ENCODE peak calls at places on chromosomes 11 and 22, in seven cellular contexts. One of them, this sample, is unnamed.
A peak's percentile ranks its signal among the peaks of the same experiment; 100 is the strongest.

GRCh38 chr11:126519653-126520573 is 164.4 kb downstream of the ST3GAL4 start:
- DNase-seq in tibial artery: no peak
- DNase-seq in neural crest cell: no peak
- DNase-seq in Calu3: no peak
- DNase-seq in AG04450: no peak
- DNase-seq in hepatocyte: no peak
- DNase-seq in heart left ventricle: no peak
- DNase-seq in this sample: no peak

GRCh38 chr11:133896028-133896427 is 50.7 kb upstream of the SPATA19 start:
- DNase-seq in tibial artery: peak; percentile 32
- DNase-seq in neural crest cell: no peak
- DNase-seq in Calu3: no peak
- DNase-seq in AG04450: no peak
- DNase-seq in hepatocyte: no peak
- DNase-seq in heart left ventricle: no peak
- DNase-seq in this sample: no peak

GRCh38 chr11:130278745-130279144 is 36.0 kb downstream of the ZBTB44 start:
- DNase-seq in tibial artery: no peak
- DNase-seq in neural crest cell: no peak
- DNase-seq in Calu3: no peak
- DNase-seq in AG04450: no peak
- DNase-seq in hepatocyte: no peak
- DNase-seq in heart left ventricle: no peak
- DNase-seq in this sample: no peak

GRCh38 chr11:46535688-46536087 is 58.1 kb downstream of the AMBRA1 start:
- DNase-seq in tibial artery: no peak
- DNase-seq in neural crest cell: no peak
- DNase-seq in Calu3: no peak
- DNase-seq in AG04450: no peak
- DNase-seq in hepatocyte: no peak
- DNase-seq in heart left ventricle: no peak
- DNase-seq in this sample: no peak

GRCh38 chr11:33912405-33913361 is 20.8 kb upstream of the LMO2 start:
- DNase-seq in tibial artery: no peak
- DNase-seq in neural crest cell: no peak
- DNase-seq in Calu3: no peak
- DNase-seq in AG04450: peak; percentile 59
- DNase-seq in hepatocyte: peak; percentile 55
- DNase-seq in heart left ventricle: peak; percentile 51
- DNase-seq in this sample: no peak

GRCh38 chr11:66417000-66417399 is 3.8 kb upstream of the NPAS4 start:
- DNase-seq in tibial artery: no peak
- DNase-seq in neural crest cell: no peak
- DNase-seq in Calu3: no peak
- DNase-seq in AG04450: no peak
- DNase-seq in hepatocyte: no peak
- DNase-seq in heart left ventricle: no peak
- DNase-seq in this sample: no peak

GRCh38 chr22:44026630-44027511 is 2.8 kb downstream of the PARVB start:
- DNase-seq in tibial artery: peak; percentile 86
- DNase-seq in neural crest cell: no peak
- DNase-seq in Calu3: no peak
- DNase-seq in AG04450: no peak
- DNase-seq in hepatocyte: no peak
- DNase-seq in heart left ventricle: peak; percentile 88
- DNase-seq in this sample: no peak

GRCh38 chr11:67484847-67485311 is 2.1 kb downstream of the AIP start:
- DNase-seq in tibial artery: peak; percentile 62
- DNase-seq in neural crest cell: no peak
- DNase-seq in Calu3: no peak
- DNase-seq in AG04450: no peak
- DNase-seq in hepatocyte: no peak
- DNase-seq in heart left ventricle: no peak
- DNase-seq in this sample: no peak

GRCh38 chr11:119522609-119523008 is 99.6 kb upstream of the THY1 start:
- DNase-seq in tibial artery: no peak
- DNase-seq in neural crest cell: no peak
- DNase-seq in Calu3: no peak
- DNase-seq in AG04450: no peak
- DNase-seq in hepatocyte: no peak
- DNase-seq in heart left ventricle: no peak
- DNase-seq in this sample: no peak
- TF ChIP-seq CTCF in tibial artery: no peak
- TF ChIP-seq CTCF in neural crest cell: no peak
- TF ChIP-seq CTCF in Calu3: no peak
- TF ChIP-seq CTCF in AG04450: no peak
- TF ChIP-seq CTCF in hepatocyte: no peak
- TF ChIP-seq CTCF in heart left ventricle: no peak
- TF ChIP-seq CTCF in this sample: no peak

GRCh38 chr22:42692239-42693054 is 28.2 kb downstream of the A4GALT start:
- DNase-seq in tibial artery: peak; percentile 62
- DNase-seq in neural crest cell: no peak
- DNase-seq in Calu3: no peak
- DNase-seq in AG04450: no peak
- DNase-seq in hepatocyte: no peak
- DNase-seq in heart left ventricle: no peak
- DNase-seq in this sample: no peak
- TF ChIP-seq CTCF in tibial artery: no peak
- TF ChIP-seq CTCF in neural crest cell: no peak
- TF ChIP-seq CTCF in Calu3: no peak
- TF ChIP-seq CTCF in AG04450: no peak
- TF ChIP-seq CTCF in hepatocyte: no peak
- TF ChIP-seq CTCF in heart left ventricle: no peak
- TF ChIP-seq CTCF in this sample: no peak

GRCh38 chr11:2395211-2395730 is 5.3 kb upstream of the TSSC4 start:
- DNase-seq in tibial artery: no peak
- DNase-seq in neural crest cell: no peak
- DNase-seq in Calu3: no peak
- DNase-seq in AG04450: no peak
- DNase-seq in hepatocyte: no peak
- DNase-seq in heart left ventricle: no peak
- DNase-seq in this sample: no peak
- TF ChIP-seq CTCF in tibial artery: no peak
- TF ChIP-seq CTCF in neural crest cell: no peak
- TF ChIP-seq CTCF in Calu3: no peak
- TF ChIP-seq CTCF in AG04450: no peak
- TF ChIP-seq CTCF in hepatocyte: no peak
- TF ChIP-seq CTCF in heart left ventricle: no peak
- TF ChIP-seq CTCF in this sample: no peak

GRCh38 chr11:39724404-39724803 is 1735.0 kb downstream of the LRRC4C start:
- DNase-seq in tibial artery: no peak
- DNase-seq in neural crest cell: no peak
- DNase-seq in Calu3: no peak
- DNase-seq in AG04450: no peak
- DNase-seq in hepatocyte: no peak
- DNase-seq in heart left ventricle: no peak
- DNase-seq in this sample: no peak
- TF ChIP-seq CTCF in tibial artery: no peak
- TF ChIP-seq CTCF in neural crest cell: peak; percentile 44
- TF ChIP-seq CTCF in Calu3: no peak
- TF ChIP-seq CTCF in AG04450: no peak
- TF ChIP-seq CTCF in hepatocyte: no peak
- TF ChIP-seq CTCF in heart left ventricle: no peak
- TF ChIP-seq CTCF in this sample: no peak

GRCh38 chr11:103696130-103696529 is 340.3 kb upstream of the DDI1 start:
- DNase-seq in tibial artery: no peak
- DNase-seq in neural crest cell: no peak
- DNase-seq in Calu3: no peak
- DNase-seq in AG04450: no peak
- DNase-seq in hepatocyte: no peak
- DNase-seq in heart left ventricle: no peak
- DNase-seq in this sample: no peak

GRCh38 chr11:103700605-103701004 is 335.8 kb upstream of the DDI1 start:
- DNase-seq in tibial artery: no peak
- DNase-seq in neural crest cell: no peak
- DNase-seq in Calu3: no peak
- DNase-seq in AG04450: peak; percentile 13
- DNase-seq in hepatocyte: peak; percentile 7
- DNase-seq in heart left ventricle: no peak
- DNase-seq in this sample: no peak

GRCh38 chr11:103699656-103700055 is 336.8 kb upstream of the DDI1 start:
- DNase-seq in tibial artery: no peak
- DNase-seq in neural crest cell: no peak
- DNase-seq in Calu3: no peak
- DNase-seq in AG04450: no peak
- DNase-seq in hepatocyte: no peak
- DNase-seq in heart left ventricle: no peak
- DNase-seq in this sample: no peak

GRCh38 chr11:103703437-103703836 is 333.0 kb upstream of the DDI1 start:
- DNase-seq in tibial artery: no peak
- DNase-seq in neural crest cell: no peak
- DNase-seq in Calu3: peak; percentile 10
- DNase-seq in AG04450: no peak
- DNase-seq in hepatocyte: no peak
- DNase-seq in heart left ventricle: no peak
- DNase-seq in this sample: no peak

DNA sequence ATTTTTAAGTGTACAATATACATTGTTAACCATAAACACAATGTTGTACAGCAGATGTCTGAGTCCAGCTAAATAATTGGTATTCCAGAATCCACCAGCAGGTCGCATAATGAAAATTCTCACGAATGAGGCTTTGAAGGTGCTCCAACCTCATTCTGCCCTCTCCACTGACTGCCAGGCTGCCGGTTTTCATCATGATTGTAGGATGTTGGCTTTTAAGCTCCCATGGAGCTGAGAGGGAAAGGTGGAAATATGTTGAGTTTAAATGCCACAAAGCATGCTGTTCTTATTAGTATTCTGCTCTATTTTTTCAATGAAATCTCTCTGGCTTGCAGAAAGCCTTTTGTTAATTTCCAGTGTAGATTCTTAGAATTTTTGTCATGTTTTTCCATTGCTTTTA is 337.2 kb upstream of the DDI1 start:
- DNase-seq in tibial artery: no peak
- DNase-seq in neural crest cell: no peak
- DNase-seq in Calu3: no peak
- DNase-seq in AG04450: no peak
- DNase-seq in hepatocyte: no peak
- DNase-seq in heart left ventricle: no peak
- DNase-seq in this sample: no peak
- TF ChIP-seq CTCF in tibial artery: no peak
- TF ChIP-seq CTCF in neural crest cell: peak; percentile 29
- TF ChIP-seq CTCF in Calu3: no peak
- TF ChIP-seq CTCF in AG04450: peak; percentile 20
- TF ChIP-seq CTCF in hepatocyte: no peak
- TF ChIP-seq CTCF in heart left ventricle: no peak
- TF ChIP-seq CTCF in this sample: peak; percentile 13

DNA sequence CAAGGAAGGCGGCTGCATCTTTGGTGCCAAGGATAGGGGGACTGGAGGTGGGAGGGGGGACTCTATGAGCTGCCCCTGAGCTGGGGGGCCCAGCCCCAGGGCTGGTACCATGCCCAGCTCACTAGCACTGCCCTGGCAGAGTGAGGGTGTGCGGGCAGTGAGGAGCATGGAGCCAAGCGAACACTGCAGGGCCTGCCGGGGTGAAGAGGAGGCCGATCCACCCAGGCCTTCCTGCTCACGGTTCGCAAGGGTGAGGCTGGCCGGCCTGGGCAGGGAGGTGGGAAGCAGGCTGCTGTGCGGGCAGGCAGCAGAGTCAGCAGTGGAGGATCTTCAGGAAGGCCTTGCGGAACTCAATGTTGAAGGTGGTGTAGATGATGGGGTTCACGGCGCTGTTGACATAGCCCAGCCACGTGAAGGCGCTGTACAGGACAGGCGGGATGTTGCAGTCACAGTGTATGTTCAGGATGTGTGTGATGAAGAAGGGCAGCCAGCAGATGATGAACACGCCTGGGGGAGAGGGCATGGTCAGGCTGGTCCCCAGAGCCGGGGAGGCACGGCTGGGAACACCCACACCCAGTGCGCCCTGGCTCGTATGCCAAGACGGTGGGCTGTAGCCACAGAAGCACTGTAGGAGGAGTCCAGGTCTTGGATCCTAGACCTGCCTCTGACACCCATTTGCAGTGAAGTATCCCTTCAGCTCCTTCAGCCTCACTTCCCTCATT is 23.0 kb downstream of the ANKK1 start:
- DNase-seq in tibial artery: no peak
- DNase-seq in neural crest cell: no peak
- DNase-seq in Calu3: no peak
- DNase-seq in AG04450: no peak
- DNase-seq in hepatocyte: no peak
- DNase-seq in heart left ventricle: no peak
- DNase-seq in this sample: no peak
- TF ChIP-seq CTCF in tibial artery: no peak
- TF ChIP-seq CTCF in neural crest cell: no peak
- TF ChIP-seq CTCF in Calu3: no peak
- TF ChIP-seq CTCF in AG04450: no peak
- TF ChIP-seq CTCF in hepatocyte: no peak
- TF ChIP-seq CTCF in heart left ventricle: no peak
- TF ChIP-seq CTCF in this sample: no peak